ENCODE peak calls at places on chromosomes 2 and 18, in nine cellular contexts. R is fibroblast of the aortic adventitia, F is IMR-90, H is fibroblast of lung, M is adrenal gland, X is bronchial epithelial cell, V is psoas muscle, A is fibroblast of mammary gland, W is upper lobe of right lung. T is an unnamed sample.

GRCh38 chr2:112623913-112624777 is 21.6 kb upstream of the SLC20A1 start:
- DNase-seq in R (peak; percentile 90), F (peak; percentile 87), H (peak; percentile 89), M (peak; percentile 32), X (peak; percentile 98), V (peak; percentile 48), A (peak; percentile 96), W (peak; percentile 62), T (peak; percentile 94)

GRCh38 chr2:209321076-209321475 is 102.8 kb upstream of the MAP2 start:
- DNase-seq in R (peak; percentile 45), F (peak; percentile 41), H (peak; percentile 69), M (no peak), X (peak; percentile 73), V (no peak), A (peak; percentile 49), W (no peak), T (no peak)

GRCh38 chr18:71899707-71900483 is 644.2 kb downstream of the CBLN2 start:
- DNase-seq in R (no peak), F (no peak), H (no peak), M (no peak), X (no peak), V (no peak), A (no peak), W (no peak), T (no peak)

GRCh38 chr2:144239726-144240125 is 280.2 kb downstream of the ZEB2 start:
- DNase-seq in R (no peak), F (no peak), H (no peak), M (no peak), X (no peak), V (no peak), A (no peak), W (no peak), T (no peak)

GRCh38 chr2:64380853-64381527 is 73.0 kb upstream of the LGALSL start:
- DNase-seq in R (no peak), F (no peak), H (no peak), M (no peak), X (no peak), V (no peak), A (no peak), W (no peak), T (no peak)

GRCh38 chr2:159252905-159253304 is 33.6 kb downstream of the WDSUB1 start:
- DNase-seq in R (no peak), F (no peak), H (no peak), M (no peak), X (no peak), V (no peak), A (no peak), W (no peak), T (no peak)

GRCh38 chr18:62875320-62875719 is 160.0 kb downstream of the PHLPP1 start:
- DNase-seq in R (no peak), F (no peak), H (no peak), M (no peak), X (no peak), V (no peak), A (no peak), W (no peak), T (no peak)

GRCh38 chr2:120797421-120798289 is 62.0 kb downstream of the GLI2 start:
- DNase-seq in R (no peak), F (no peak), H (no peak), M (no peak), X (no peak), V (no peak), A (no peak), W (no peak), T (no peak)

GRCh38 chr2:18376936-18377335 is 183.5 kb downstream of the RDH14 start:
- DNase-seq in R (no peak), F (no peak), H (no peak), M (no peak), X (no peak), V (no peak), A (no peak), W (no peak), T (no peak)

GRCh38 chr2:18379869-18380268 is 180.6 kb downstream of the RDH14 start:
- DNase-seq in R (no peak), F (no peak), H (no peak), M (no peak), X (no peak), V (no peak), A (no peak), W (no peak), T (no peak)

GRCh38 chr2:18380316-18380715 is 180.1 kb downstream of the RDH14 start:
- DNase-seq in R (peak; percentile 29), F (no peak), H (peak; percentile 17), M (no peak), X (no peak), V (no peak), A (no peak), W (no peak), T (no peak)

GRCh38 chr2:18381451-18381850 is 179.0 kb downstream of the RDH14 start:
- DNase-seq in R (no peak), F (no peak), H (no peak), M (no peak), X (no peak), V (no peak), A (no peak), W (no peak), T (no peak)

DNA sequence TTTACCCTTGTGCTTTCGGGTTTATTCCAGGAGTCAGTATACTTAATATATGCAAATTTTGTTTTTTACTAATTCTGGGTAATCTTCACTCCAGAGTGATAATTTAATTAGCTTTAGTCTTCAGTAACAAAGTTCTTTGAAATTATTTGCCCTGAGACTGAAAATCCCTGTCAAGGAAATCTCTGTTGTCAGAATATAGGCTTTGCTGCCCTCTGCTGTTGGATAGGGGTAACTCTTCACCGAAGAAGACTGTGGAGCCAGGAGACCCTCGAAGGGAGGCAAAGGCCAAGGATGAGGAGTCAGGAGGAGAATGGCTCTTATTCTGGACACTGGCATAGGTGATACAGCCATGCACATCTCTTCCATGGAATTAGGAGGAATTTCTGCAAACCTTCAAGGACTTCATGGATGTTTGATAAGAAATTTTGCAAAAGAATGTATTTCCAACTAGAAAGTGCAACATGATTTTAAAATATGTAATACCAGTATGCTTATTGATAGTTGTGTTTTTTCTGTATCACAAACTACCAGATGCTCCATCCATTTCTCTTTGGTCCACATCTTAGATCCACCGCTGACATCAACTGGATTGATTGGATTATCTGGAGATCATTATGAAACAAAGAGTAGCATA is 182.3 kb downstream of the RDH14 start:
- DNase-seq in R (peak; percentile 67), F (peak; percentile 49), H (peak; percentile 61), M (peak; percentile 39), X (peak; percentile 36), V (no peak), A (peak; percentile 52), W (no peak), T (no peak)
- TF ChIP-seq CTCF in R (peak; percentile 88), F (peak; percentile 84), H (peak; percentile 83), M (peak; percentile 59), X (peak; percentile 63), V (peak; percentile 79), A (peak; percentile 89), W (peak; percentile 81), T (peak; percentile 92)

GRCh38 chr2:131641414-131642206 is 113.9 kb downstream of the CCDC74A start:
- DNase-seq in R (peak; percentile 31), F (peak; percentile 53), H (peak; percentile 2), M (no peak), X (no peak), V (no peak), A (peak; percentile 54), W (no peak), T (no peak)

GRCh38 chr2:131645177-131645765 is 117.6 kb downstream of the CCDC74A start:
- DNase-seq in R (no peak), F (no peak), H (no peak), M (no peak), X (no peak), V (no peak), A (no peak), W (no peak), T (no peak)

DNA sequence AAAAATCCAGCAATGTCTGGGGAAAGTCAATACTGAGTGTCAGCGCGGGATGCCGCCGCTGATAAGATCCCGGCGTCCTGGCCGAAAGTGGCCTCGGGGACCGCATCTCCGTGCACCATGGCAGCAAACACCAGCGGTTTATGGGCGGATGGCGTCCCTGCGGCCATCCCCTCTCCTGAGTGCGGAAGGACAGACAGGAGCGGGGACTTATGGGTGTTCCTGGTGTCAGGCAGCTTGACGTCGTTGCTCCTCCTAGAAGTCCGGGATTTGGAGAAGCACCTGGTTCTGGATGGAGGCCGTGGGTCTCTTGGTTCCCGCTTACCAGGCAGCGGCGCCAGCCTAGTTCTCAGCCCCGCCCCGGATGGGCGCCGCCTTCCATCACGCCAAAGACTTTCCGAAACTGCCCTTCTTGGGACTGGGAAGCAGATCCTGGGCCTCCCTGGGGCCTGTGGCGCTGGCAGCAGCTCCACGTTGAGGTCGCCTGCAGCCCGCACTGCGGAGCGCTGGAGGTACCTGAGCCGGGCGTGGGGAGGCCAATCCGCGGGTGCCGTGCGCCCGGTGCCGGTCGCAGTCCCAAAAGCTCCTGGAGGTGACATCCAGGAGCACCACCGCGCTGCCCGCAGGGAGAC is 119.1 kb downstream of the CCDC74A start:
- DNase-seq in R (no peak), F (no peak), H (no peak), M (no peak), X (no peak), V (no peak), A (no peak), W (no peak), T (no peak)
- H3K4me3 ChIP-seq in R (peak overlapping the region; percentile 31), F (peak overlapping the region; percentile 44), H (peak overlapping the region; percentile 24), M (no peak overlapping the region), X (peak overlapping the region; percentile 16), V (peak overlapping the region; percentile 38), A (peak overlapping the region; percentile 6), W (no peak overlapping the region), T (no peak overlapping the region)

GRCh38 chr2:207248702-207249355 is 83.1 kb upstream of the KLF7 start:
- DNase-seq in R (no peak), F (peak; percentile 41), H (peak; percentile 50), M (no peak), X (peak; percentile 87), V (no peak), A (peak; percentile 34), W (no peak), T (no peak)

GRCh38 chr2:207241198-207241597 is 75.5 kb upstream of the KLF7 start:
- DNase-seq in R (no peak), F (peak; percentile 32), H (no peak), M (no peak), X (peak; percentile 72), V (no peak), A (peak; percentile 68), W (no peak), T (no peak)

GRCh38 chr2:207240649-207241048 is 74.9 kb upstream of the KLF7 start:
- DNase-seq in R (no peak), F (no peak), H (no peak), M (no peak), X (no peak), V (no peak), A (peak; percentile 40), W (no peak), T (no peak)

GRCh38 chr2:207243601-207244000 is 77.9 kb upstream of the KLF7 start:
- DNase-seq in R (no peak), F (no peak), H (no peak), M (no peak), X (no peak), V (no peak), A (no peak), W (no peak), T (no peak)

DNA sequence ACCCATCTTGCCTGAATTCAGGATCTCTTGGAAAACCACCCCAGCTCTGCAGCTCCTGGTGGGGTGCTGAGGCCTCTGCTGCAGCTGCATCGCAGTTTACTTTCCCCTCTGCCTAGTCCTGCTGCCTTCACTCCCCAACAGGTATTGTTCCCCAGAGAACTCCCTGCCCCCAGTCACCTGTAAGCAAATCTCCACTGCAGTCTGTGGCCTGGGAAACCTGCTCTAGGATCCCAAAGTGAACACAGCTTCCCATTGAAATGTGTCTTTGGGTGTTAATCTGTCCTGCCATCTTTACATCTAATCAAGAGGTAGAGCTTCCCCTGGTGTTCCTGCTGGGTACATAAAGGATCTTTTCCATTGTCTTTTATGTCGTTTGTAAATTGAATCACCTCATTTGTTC is 79.8 kb upstream of the KLF7 start:
- DNase-seq in R (no peak), F (no peak), H (no peak), M (no peak), X (no peak), V (no peak), A (no peak), W (no peak), T (no peak)
- TF ChIP-seq CTCF in R (no peak), F (no peak), H (no peak), M (no peak), X (no peak), V (no peak), A (no peak), W (no peak), T (no peak)

GRCh38 chr2:164737612-164738081 is 104.0 kb downstream of the COBLL1 start:
- DNase-seq in R (peak; percentile 80), F (peak; percentile 52), H (peak; percentile 55), M (peak; percentile 75), X (peak; percentile 71), V (peak; percentile 24), A (peak; percentile 65), W (peak; percentile 73), T (peak; percentile 46)
- H3K4me3 ChIP-seq in R (no peak overlapping the region), F (no peak overlapping the region), H (no peak overlapping the region), M (no peak overlapping the region), X (no peak overlapping the region), V (no peak overlapping the region), A (no peak overlapping the region), W (no peak overlapping the region), T (no peak overlapping the region)